ENCODE peak calls at places on chromosome 1, in five cellular contexts. E is tibial nerve, B is upper lobe of right lung, K is left lung, T is breast epithelium. A is an unnamed sample. For H3K27me3, the result is how much of the 10 kb centered on the place peaks cover.

GRCh38 chr1:202709276-202710041 is 795 bp downstream of the SYT2 start:
- DNase-seq in K (no peak), B (no peak), T (no peak), E (no peak), A (no peak)

GRCh38 chr1:155195201-155196102 is 12.2 kb downstream of the THBS3 start:
- DNase-seq in K (peak), E (no peak), B (no peak), T (no peak), A (no peak)

GRCh38 chr1:44361478-44361877 is 6.4 kb upstream of the ERI3 start:
- DNase-seq in B (no peak), E (no peak), T (no peak), K (no peak), A (no peak)

GRCh38 chr1:178495158-178495557 is 1.6 kb downstream of the CLEC20A start:
- DNase-seq in E (no peak), T (no peak), B (no peak), K (no peak), A (no peak)

GRCh38 chr1:65421341-65422174 is 1.1 kb downstream of the LEPR start:
- DNase-seq in K (no peak), T (no peak), B (no peak), E (no peak), A (no peak)

GRCh38 chr1:236853916-236854601 is 59.0 kb downstream of the MTR start:
- DNase-seq in E (no peak), T (no peak), K (no peak), B (no peak), A (peak)

GRCh38 chr1:235876292-235876914 is 9.7 kb upstream of the LYST start:
- DNase-seq in E (no peak), K (no peak), B (no peak), T (no peak), A (no peak)

GRCh38 chr1:212606734-212607205 is 1.8 kb upstream of the ATF3 start:
- DNase-seq in T (peak), E (peak), B (peak), K (peak), A (no peak)

GRCh38 chr1:183841550-183841949 is 36.6 kb downstream of the RGL1 start:
- DNase-seq in T (no peak), K (no peak), B (no peak), E (no peak), A (no peak)

GRCh38 chr1:232250838-232251237 is 379.1 kb downstream of the SIPA1L2 start:
- DNase-seq in E (no peak), B (no peak), T (no peak), K (no peak), A (no peak)

GRCh38 chr1:234751678-234752077 is 141.7 kb upstream of the IRF2BP2 start:
- DNase-seq in K (no peak), E (no peak), B (no peak), T (no peak), A (no peak)

GRCh38 chr1:231691618-231692259 is 65.1 kb downstream of the DISC1 start:
- DNase-seq in T (no peak), B (no peak), E (no peak), K (no peak), A (no peak)

GRCh38 chr1:81305997-81306452 is 494.7 kb upstream of the ADGRL2 start:
- DNase-seq in K (no peak), B (no peak), E (no peak), T (no peak), A (no peak)

GRCh38 chr1:16204634-16205332 is 7.7 kb downstream of the ARHGEF19 start:
- DNase-seq in E (no peak), K (no peak), T (no peak), B (peak), A (no peak)

GRCh38 chr1:214454619-214455396 is 96.6 kb downstream of the PTPN14 start:
- DNase-seq in K (no peak), T (no peak), B (no peak), E (no peak), A (no peak)

GRCh38 chr1:111597433-111597832 is 22.2 kb upstream of the RAP1A start:
- DNase-seq in K (no peak), E (no peak), B (no peak), T (no peak), A (no peak)
- TF ChIP-seq CTCF in K (no peak), E (no peak), B (no peak), T (no peak), A (no peak)

DNA sequence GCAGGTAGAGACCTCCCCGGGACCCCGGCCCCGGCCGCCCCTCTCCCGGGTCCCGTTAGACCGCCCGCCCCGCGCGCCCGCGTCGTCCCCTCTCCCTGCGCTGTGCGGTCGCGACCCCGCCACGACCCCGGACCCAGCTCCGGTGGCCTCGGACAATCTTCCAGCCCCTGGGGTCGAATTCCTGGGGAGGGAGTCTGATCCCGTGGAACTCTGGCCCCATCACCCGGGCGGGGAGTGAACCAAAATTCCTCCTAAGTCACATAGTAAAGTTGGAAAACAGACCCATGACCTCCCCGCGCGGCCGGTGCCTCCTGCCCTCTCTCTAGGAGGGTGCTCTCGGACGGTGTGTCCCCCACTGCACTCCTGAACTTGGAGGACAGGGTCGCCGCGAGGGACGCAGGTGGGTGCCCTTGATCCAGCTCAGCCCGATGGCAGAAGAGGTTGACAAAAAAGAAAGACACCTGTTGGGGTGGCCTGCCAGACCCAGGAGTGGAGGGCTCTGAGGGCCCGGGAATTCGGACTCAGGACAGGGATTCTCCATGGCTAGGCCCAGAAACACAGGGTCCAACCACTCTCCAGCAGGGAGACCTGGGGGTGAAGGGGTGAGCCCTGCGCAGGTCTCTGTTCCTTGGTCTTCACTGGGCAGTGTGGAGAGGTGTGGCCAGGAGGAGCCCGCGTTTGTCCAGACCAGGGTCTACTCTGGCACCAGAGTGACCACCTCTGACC is 451 bp downstream of the ADAMTSL4 start:
- DNase-seq in E (no peak), B (no peak), T (no peak), K (no peak), A (no peak)
- H3K4me3 ChIP-seq in E (peak), B (peak), T (peak), K (peak), A (peak)

GRCh38 chr1:200873671-200874397 is 1.1 kb downstream of the GPR25 start:
- DNase-seq in K (no peak), T (no peak), E (no peak), B (peak), A (no peak)
- H3K27me3 ChIP-seq in K (under half), T (under half), E (half or more), B (half or more), A (under half)

GRCh38 chr1:32353431-32353830 is 8.9 kb downstream of the FAM229A start:
- DNase-seq in K (no peak), T (no peak), E (no peak), B (no peak), A (no peak)

GRCh38 chr1:32350785-32351076 is 11.6 kb downstream of the FAM229A start:
- DNase-seq in B (no peak), K (no peak), T (no peak), E (no peak), A (no peak)

GRCh38 chr1:32351077-32351858 is 11.0 kb downstream of the FAM229A start:
- DNase-seq in B (peak), K (peak), E (peak), T (peak), A (peak)

GRCh38 chr1:32352831-32353383 is 9.4 kb downstream of the FAM229A start:
- DNase-seq in T (no peak), B (no peak), E (no peak), K (no peak), A (no peak)

DNA sequence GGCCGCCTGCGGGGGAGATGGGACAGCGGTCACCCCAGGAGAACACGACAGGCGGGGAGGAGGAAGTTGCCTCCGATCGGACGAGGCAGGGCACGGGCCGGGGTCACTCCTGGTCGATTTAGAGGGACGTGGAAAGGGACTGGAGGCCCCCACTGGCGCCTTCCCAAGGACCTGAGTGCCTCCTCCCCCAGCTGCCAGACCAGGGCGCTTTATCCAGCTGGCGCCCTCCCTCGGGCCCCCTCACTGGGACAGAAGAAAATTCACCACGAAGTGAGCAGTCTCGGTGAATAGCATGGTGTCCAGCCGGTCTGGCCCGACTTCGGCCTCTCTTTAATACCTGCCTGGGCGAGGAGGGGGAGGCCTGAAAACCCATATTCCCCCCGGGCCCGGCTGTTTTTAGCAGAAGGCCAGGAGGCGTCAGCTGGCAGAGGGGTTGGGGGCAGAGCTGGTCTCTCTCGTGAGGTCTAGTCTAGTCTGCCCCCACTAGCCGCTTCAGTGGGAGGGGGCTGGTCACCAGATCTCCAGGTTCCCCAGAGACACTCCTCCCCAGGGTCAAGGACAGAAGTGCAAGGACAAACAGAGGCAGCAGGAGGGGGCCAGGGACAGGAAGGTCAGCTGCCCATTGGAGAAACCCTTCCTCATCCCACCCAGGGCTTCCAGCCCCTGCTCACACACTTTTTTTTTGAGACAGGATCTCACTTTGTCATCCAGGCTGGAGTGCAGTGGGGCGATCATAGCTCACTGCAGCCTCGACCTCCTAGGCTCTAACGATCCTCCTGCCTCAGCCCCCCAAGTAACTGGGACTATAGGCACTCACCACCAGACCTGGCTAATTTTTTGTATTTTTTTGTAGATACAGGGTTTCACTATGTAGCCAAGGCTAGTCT is 10.2 kb downstream of the FAM229A start:
- DNase-seq in E (peak), T (no peak), K (peak), B (no peak), A (no peak)
- TF ChIP-seq CTCF in E (peak), T (no peak), K (no peak), B (no peak), A (peak)

GRCh38 chr1:7961199-7962010 is at the start of gene PARK7:
- DNase-seq in E (peak), T (peak), B (peak), K (peak), A (peak)

GRCh38 chr1:7960867-7961198 is 678 bp upstream of the PARK7 start:
- DNase-seq in E (no peak), K (no peak), T (no peak), B (no peak), A (no peak)

GRCh38 chr1:7962011-7962335 is 462 bp downstream of the PARK7 start:
- DNase-seq in T (no peak), B (no peak), K (no peak), E (no peak), A (no peak)

GRCh38 chr1:7962636-7963377 is 1.3 kb downstream of the PARK7 start:
- DNase-seq in B (no peak), E (no peak), K (no peak), T (no peak), A (no peak)

GRCh38 chr1:7960165-7960564 is 1.3 kb upstream of the PARK7 start:
- DNase-seq in E (no peak), K (no peak), B (no peak), T (no peak), A (no peak)
- H3K4me3 ChIP-seq in E (no peak), K (no peak), B (peak), T (peak), A (no peak)

GRCh38 chr1:6414443-6414844 is 5.3 kb downstream of the HES2 start:
- DNase-seq in T (no peak), B (no peak), E (no peak), K (no peak), A (no peak)
- H3K27me3 ChIP-seq in T (under half), B (half or more), E (half or more), K (under half), A (under half)

GRCh38 chr1:91406773-91407389 is 2.2 kb upstream of the HFM1 start:
- DNase-seq in B (no peak), T (no peak), K (no peak), E (no peak), A (no peak)
- TF ChIP-seq CTCF in B (peak), T (no peak), K (no peak), E (no peak), A (peak)

GRCh38 chr1:247376659-247377058 is 39.3 kb upstream of the NLRP3 start:
- DNase-seq in K (no peak), E (no peak), B (no peak), T (no peak), A (no peak)
- H3K4me3 ChIP-seq in K (no peak), E (no peak), B (no peak), T (no peak), A (no peak)

A was measured in BJ.